ENCODE peak calls at places on chromosomes 6 and 20, in six cellular contexts. A is hepatocyte, W is NT2/D1, X is right cardiac atrium, G is ovary, Q is spleen. T is an unnamed sample. For H3K4me1, the result is how much of the 10 kb centered on the place peaks cover.

GRCh38 chr20:51306521-51307358 is 235.8 kb downstream of the NFATC2 start:
- DNase-seq in A (peak), W (peak), X (peak), G (peak), Q (peak), T (peak)

GRCh38 chr6:63899550-63899949 is 263.9 kb downstream of the PHF3 start:
- DNase-seq in A (peak), W (no peak), X (no peak), G (no peak), Q (no peak), T (peak)

GRCh38 chr6:42315991-42316378 is 98.3 kb upstream of the MRPS10 start:
- DNase-seq in A (peak), W (peak), X (no peak), G (no peak), Q (no peak), T (peak)

GRCh38 chr20:46963758-46964181 is 69.1 kb downstream of the EYA2 start:
- DNase-seq in A (no peak), W (no peak), X (no peak), G (no peak), Q (peak), T (no peak)

GRCh38 chr6:103142902-103143301 is 1716.8 kb downstream of the HACE1 start:
- DNase-seq in A (no peak), W (no peak), X (no peak), G (no peak), Q (no peak), T (no peak)

GRCh38 chr20:37207176-37207575 is 27.8 kb upstream of the MROH8 start:
- DNase-seq in A (no peak), W (no peak), X (no peak), G (no peak), Q (no peak), T (no peak)

GRCh38 chr6:4568138-4568537 is 208.1 kb upstream of the CDYL start:
- DNase-seq in A (no peak), W (no peak), X (no peak), G (no peak), Q (no peak), T (no peak)

GRCh38 chr6:163232015-163232523 is 182.4 kb upstream of the QKI start:
- DNase-seq in A (no peak), W (no peak), X (no peak), G (no peak), Q (no peak), T (peak)

GRCh38 chr6:169173532-169174268 is 79.9 kb downstream of the THBS2 start:
- DNase-seq in A (no peak), W (no peak), X (no peak), G (no peak), Q (no peak), T (peak)

GRCh38 chr6:8193541-8193940 is 91.2 kb upstream of the EEF1E1 start:
- DNase-seq in A (no peak), W (no peak), X (no peak), G (no peak), Q (no peak), T (peak)

GRCh38 chr6:166483556-166484250 is 101.0 kb upstream of the MPC1 start:
- DNase-seq in A (no peak), W (no peak), X (no peak), G (no peak), Q (peak), T (no peak)

GRCh38 chr6:128630213-128630612 is 109.8 kb upstream of the PTPRK start:
- DNase-seq in A (peak), W (no peak), X (no peak), G (no peak), Q (no peak), T (peak)

GRCh38 chr6:82363368-82364086 is at the start of gene TPBG:
- DNase-seq in A (peak), W (peak), X (peak), G (peak), Q (peak), T (peak)

GRCh38 chr6:122640377-122640776 is 30.2 kb downstream of the PKIB start:
- DNase-seq in A (no peak), W (no peak), X (no peak), G (no peak), Q (no peak), T (peak)

GRCh38 chr6:35728663-35729348 is 8.0 kb upstream of the ARMC12 start:
- DNase-seq in A (no peak), W (no peak), X (peak), G (peak), Q (peak), T (no peak)

GRCh38 chr6:12262236-12263061 is 27.7 kb upstream of the EDN1 start:
- DNase-seq in A (peak), W (no peak), X (no peak), G (no peak), Q (no peak), T (no peak)

GRCh38 chr6:21756487-21756886 is 162.9 kb downstream of the SOX4 start:
- DNase-seq in A (no peak), W (no peak), X (no peak), G (no peak), Q (no peak), T (no peak)

GRCh38 chr6:119148825-119149525 is 70.5 kb upstream of the FAM184A start:
- DNase-seq in A (no peak), W (no peak), X (no peak), G (no peak), Q (no peak), T (peak)

GRCh38 chr6:3231213-3232016 is 4.0 kb upstream of the TUBB2B start:
- DNase-seq in A (peak), W (peak), X (peak), G (no peak), Q (no peak), T (peak)

GRCh38 chr20:53843645-53844044 is 226.7 kb downstream of the BCAS1 start:
- DNase-seq in A (no peak), W (no peak), X (no peak), G (no peak), Q (no peak), T (no peak)

GRCh38 chr20:1994627-1995026 is 769 bp upstream of the PDYN start:
- DNase-seq in A (no peak), W (no peak), X (no peak), G (no peak), Q (no peak), T (no peak)

GRCh38 chr20:32970973-32971300 is 33.3 kb downstream of the SUN5 start:
- DNase-seq in A (peak), W (no peak), X (no peak), G (no peak), Q (no peak), T (no peak)

GRCh38 chr6:370555-370954 is 21.0 kb upstream of the IRF4 start:
- DNase-seq in A (no peak), W (no peak), X (no peak), G (no peak), Q (peak), T (no peak)

GRCh38 chr6:36997811-36998722 is 7.4 kb upstream of the FGD2 start:
- DNase-seq in A (no peak), W (no peak), X (no peak), G (peak), Q (no peak), T (no peak)

GRCh38 chr6:35922139-35922554 is 1.2 kb upstream of the SRPK1 start:
- DNase-seq in A (peak), W (no peak), X (no peak), G (no peak), Q (no peak), T (no peak)

GRCh38 chr20:59661621-59662020 is 57.3 kb downstream of the PHACTR3 start:
- DNase-seq in A (no peak), W (no peak), X (no peak), G (no peak), Q (no peak), T (no peak)

GRCh38 chr6:38310061-38310460 is 329.7 kb downstream of the BTBD9 start:
- DNase-seq in A (no peak), W (no peak), X (no peak), G (no peak), Q (no peak), T (no peak)

GRCh38 chr6:52611833-52612232 is 35.0 kb upstream of the TRAM2 start:
- DNase-seq in A (no peak), W (no peak), X (no peak), G (no peak), Q (no peak), T (no peak)

GRCh38 chr6:32177182-32177787 is 920 bp upstream of the RNF5 start:
- DNase-seq in A (peak), W (no peak), X (no peak), G (no peak), Q (no peak), T (peak)

GRCh38 chr6:123629234-123629941 is 7.4 kb downstream of the TRDN start:
- DNase-seq in A (no peak), W (no peak), X (no peak), G (no peak), Q (no peak), T (no peak)

GRCh38 chr6:99608886-99609482 is 2.4 kb downstream of the PRDM13 start:
- DNase-seq in A (no peak), W (no peak), X (no peak), G (no peak), Q (no peak), T (no peak)

GRCh38 chr6:134372603-134373281 is 54.8 kb upstream of the SGK1 start:
- DNase-seq in A (peak), W (no peak), X (no peak), G (no peak), Q (no peak), T (peak)

GRCh38 chr20:58649288-58650180 is 1.5 kb upstream of the STX16 start:
- DNase-seq in A (peak), W (no peak), X (peak), G (peak), Q (peak), T (no peak)

GRCh38 chr6:129312865-129313264 is 397.1 kb downstream of the ARHGAP18 start:
- DNase-seq in A (no peak), W (no peak), X (no peak), G (no peak), Q (no peak), T (peak)

DNA sequence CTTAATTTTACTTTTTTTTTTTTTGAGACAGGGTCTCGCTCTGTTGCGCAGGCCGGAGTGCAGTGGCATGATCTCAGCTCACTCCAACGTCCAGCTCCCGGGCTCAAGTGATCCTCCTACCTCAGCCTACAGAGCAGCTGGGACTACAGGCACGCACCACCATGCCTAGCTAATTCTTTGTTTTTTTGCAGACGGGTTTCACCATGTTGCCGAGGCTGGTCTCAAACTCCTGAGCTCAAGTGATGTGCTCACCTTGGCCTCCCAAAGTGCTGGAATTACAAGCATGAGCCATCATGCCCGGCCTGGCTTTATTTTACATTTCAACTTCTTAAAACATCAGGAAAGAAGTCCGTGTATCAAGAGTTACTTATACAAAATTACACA is 5.7 kb downstream of the OSER1 start:
- DNase-seq in A (no peak), W (no peak), X (no peak), G (no peak), Q (no peak), T (no peak)
- H3K4me1 ChIP-seq in A (under half), W (under half), X (under half), G (under half), Q (under half), T (under half)

GRCh38 chr6:170493354-170493753 is 59.8 kb downstream of the PSMB1 start:
- DNase-seq in A (no peak), W (no peak), X (no peak), G (no peak), Q (no peak), T (no peak)
- H3K4me1 ChIP-seq in A (under half), W (under half), X (under half), G (under half), Q (under half), T (under half)

DNA sequence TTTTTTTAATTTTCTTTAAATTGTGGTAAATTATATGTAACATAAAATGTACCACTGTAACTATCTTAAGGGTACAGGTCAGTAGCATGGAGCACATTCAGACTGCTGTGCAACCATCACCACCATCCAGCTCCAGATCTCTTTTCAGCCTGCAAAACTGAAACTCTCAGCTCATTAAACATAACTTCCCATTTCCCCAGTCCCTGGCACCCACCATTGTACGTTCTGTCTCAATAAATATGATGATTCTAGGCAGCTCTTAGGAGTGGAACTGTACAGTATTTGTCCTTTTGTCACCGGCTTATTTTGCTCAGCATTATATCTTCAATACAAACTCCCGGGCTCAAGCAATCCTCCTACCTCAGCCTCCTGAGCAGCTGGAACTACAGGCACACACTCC is 1.5 kb downstream of the ZC3H12D start:
- DNase-seq in A (no peak), W (no peak), X (no peak), G (no peak), Q (no peak), T (no peak)
- H3K4me1 ChIP-seq in A (under half), W (under half), X (under half), G (under half), Q (under half), T (under half)

DNA sequence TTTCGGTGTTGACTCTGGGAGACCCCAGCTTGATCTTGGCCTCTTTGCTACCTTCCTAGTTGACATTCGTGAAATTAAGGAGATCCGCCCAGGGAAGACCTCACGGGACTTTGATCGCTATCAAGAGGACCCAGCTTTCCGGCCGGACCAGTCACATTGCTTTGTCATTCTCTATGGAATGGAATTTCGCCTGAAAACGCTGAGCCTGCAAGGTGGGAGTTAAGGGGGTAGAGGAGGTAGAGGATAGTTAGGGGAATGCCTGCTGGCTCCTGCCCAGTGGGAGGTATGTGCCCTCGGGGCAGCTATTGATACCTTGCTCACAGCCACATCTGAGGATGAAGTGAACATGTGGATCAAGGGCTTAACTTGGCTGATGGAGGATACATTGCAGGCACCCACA is 22.2 kb downstream of the PLCG1 start:
- DNase-seq in A (no peak), W (no peak), X (peak), G (no peak), Q (no peak), T (no peak)
- H3K4me1 ChIP-seq in A (under half), W (under half), X (under half), G (under half), Q (under half), T (under half)